ENCODE peak calls at places on chromosome 4, in seven cellular contexts. I is neural progenitor cell, Y is GM12865, L is heart left ventricle, Q is fibroblast of pulmonary artery, V is spleen, F is astrocyte of the spinal cord. A is an unnamed sample.

GRCh38 chr4:142883433-142883832 is 37.3 kb upstream of the INPP4B start:
- DNase-seq in Y (peak), V (no peak), L (no peak), Q (no peak), I (peak), F (peak), A (no peak)

GRCh38 chr4:27293831-27294230 is 433.2 kb downstream of the STIM2 start:
- DNase-seq in Q (no peak), F (no peak), Y (no peak), V (no peak), I (no peak), L (no peak), A (no peak)

GRCh38 chr4:170827562-170828260 is 738.0 kb upstream of the AADAT start:
- DNase-seq in Y (no peak), L (no peak), Q (no peak), F (peak), V (no peak), I (no peak), A (no peak)

GRCh38 chr4:116839826-116840225 is 245.6 kb downstream of the TRAM1L1 start:
- DNase-seq in L (no peak), V (no peak), Q (peak), F (peak), I (no peak), Y (no peak), A (peak)

GRCh38 chr4:167196386-167196785 is 37.9 kb downstream of the SPOCK3 start:
- DNase-seq in I (no peak), L (no peak), F (peak), Q (peak), Y (no peak), V (no peak), A (no peak)

GRCh38 chr4:136864580-136865185 is 667.6 kb downstream of the PCDH18 start:
- DNase-seq in Y (peak), Q (peak), V (no peak), L (no peak), I (peak), F (peak), A (peak)

GRCh38 chr4:88752076-88752463 is 54.4 kb upstream of the NAP1L5 start:
- DNase-seq in I (no peak), Q (no peak), L (no peak), V (no peak), F (no peak), Y (no peak), A (no peak)

GRCh38 chr4:40180356-40180755 is 16.5 kb upstream of the RHOH start:
- DNase-seq in L (no peak), V (no peak), F (peak), Q (peak), I (no peak), Y (no peak), A (peak)

GRCh38 chr4:113639311-113639710 is 122.2 kb downstream of the CAMK2D start:
- DNase-seq in Y (peak), V (no peak), I (no peak), L (no peak), F (no peak), Q (no peak), A (no peak)

GRCh38 chr4:168632246-168632832 is 135.5 kb downstream of the PALLD start:
- DNase-seq in Q (no peak), I (peak), Y (no peak), L (no peak), F (no peak), V (no peak), A (no peak)

GRCh38 chr4:157222764-157223145 is 2.2 kb downstream of the GRIA2 start:
- DNase-seq in Y (no peak), I (no peak), L (no peak), F (no peak), V (peak), Q (no peak), A (no peak)

GRCh38 chr4:105546086-105546485 is 6.3 kb upstream of the ARHGEF38 start:
- DNase-seq in I (no peak), V (no peak), F (no peak), L (no peak), Q (no peak), Y (no peak), A (no peak)

GRCh38 chr4:3291411-3291968 is 1.3 kb upstream of the RGS12 start:
- DNase-seq in Q (no peak), L (no peak), Y (no peak), F (no peak), V (no peak), I (peak), A (no peak)
- TF ChIP-seq CTCF in Q (no peak), L (no peak), Y (no peak), F (no peak), V (no peak), I (no peak), A (no peak)

GRCh38 chr4:90357117-90357710 is 230.0 kb downstream of the CCSER1 start:
- DNase-seq in F (peak), L (no peak), V (no peak), Y (peak), I (peak), Q (peak), A (peak)
- H3K4me3 ChIP-seq in F (no peak), L (no peak), V (no peak), Y (no peak), I (no peak), Q (no peak), A (no peak)

DNA sequence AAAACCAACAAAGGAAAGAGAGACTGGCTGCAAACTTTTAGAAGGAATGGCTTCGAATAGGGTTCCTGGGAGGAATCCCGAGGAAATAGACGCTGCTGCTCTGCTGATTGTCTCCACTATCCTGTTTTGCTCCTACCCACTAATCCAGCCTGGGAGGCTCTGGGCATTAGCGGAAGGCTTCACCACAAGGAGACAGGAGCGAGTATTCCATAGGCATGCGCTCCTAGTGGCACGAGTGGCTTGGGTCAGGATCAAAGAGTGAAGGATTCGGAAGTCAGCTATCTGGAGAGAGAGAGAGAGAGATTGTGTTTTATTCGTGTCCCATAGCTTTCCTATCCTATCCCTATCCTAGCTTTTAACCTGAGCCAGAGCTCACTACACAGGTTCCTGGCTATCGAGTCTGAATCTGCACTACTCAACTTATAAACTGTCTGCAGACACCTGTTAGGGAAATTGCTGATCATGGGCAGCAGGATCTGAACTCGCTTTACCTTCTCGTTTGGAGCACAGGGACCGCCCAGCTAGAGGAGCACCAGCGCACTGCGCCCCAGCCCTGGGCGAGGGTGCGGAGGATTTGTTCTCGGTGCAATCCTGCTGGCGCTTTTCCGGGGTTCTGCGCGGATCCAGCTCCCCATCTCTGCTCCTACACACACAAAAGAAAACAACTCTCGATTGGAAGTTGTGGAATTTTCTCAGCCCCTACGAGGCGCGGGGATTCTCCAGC is 740 bp upstream of the NPY2R start:
- DNase-seq in Q (peak), I (peak), L (no peak), Y (no peak), F (peak), V (no peak), A (peak)
- TF ChIP-seq CTCF in Q (peak), I (peak), L (no peak), Y (no peak), F (peak), V (no peak), A (peak)

GRCh38 chr4:25030283-25031076 is at the start of gene LGI2:
- DNase-seq in L (peak), V (no peak), Q (no peak), I (peak), F (no peak), Y (no peak), A (no peak)
- H3K4me3 ChIP-seq in L (peak), V (peak), Q (peak), I (peak), F (peak), Y (no peak), A (peak)

GRCh38 chr4:8900588-8900987 is 28.9 kb upstream of the HMX1 start:
- DNase-seq in F (no peak), Y (no peak), I (no peak), Q (no peak), L (peak), V (peak), A (no peak)

GRCh38 chr4:8904041-8904501 is 32.4 kb upstream of the HMX1 start:
- DNase-seq in Y (no peak), Q (no peak), V (peak), I (no peak), F (no peak), L (peak), A (no peak)

GRCh38 chr4:8904666-8905065 is 33.0 kb upstream of the HMX1 start:
- DNase-seq in I (no peak), Y (no peak), L (no peak), F (no peak), V (peak), Q (no peak), A (no peak)

GRCh38 chr4:8897768-8898167 is 26.1 kb upstream of the HMX1 start:
- DNase-seq in V (no peak), Q (no peak), F (no peak), I (no peak), L (no peak), Y (no peak), A (no peak)

GRCh38 chr4:8901335-8901734 is 29.7 kb upstream of the HMX1 start:
- DNase-seq in Y (no peak), L (no peak), Q (no peak), I (no peak), F (no peak), V (peak), A (no peak)
- TF ChIP-seq CTCF in Y (no peak), L (no peak), Q (no peak), I (no peak), F (no peak), V (no peak), A (no peak)

GRCh38 chr4:108427946-108428345 is 192.4 kb upstream of the RPL34 start:
- DNase-seq in V (no peak), Y (no peak), I (no peak), F (no peak), L (no peak), Q (no peak), A (no peak)

GRCh38 chr4:108432418-108432817 is 188.0 kb upstream of the RPL34 start:
- DNase-seq in L (no peak), I (no peak), Q (no peak), V (no peak), Y (no peak), F (no peak), A (no peak)

GRCh38 chr4:108430921-108431320 is 189.5 kb upstream of the RPL34 start:
- DNase-seq in F (no peak), V (no peak), I (no peak), L (no peak), Q (no peak), Y (no peak), A (no peak)

GRCh38 chr4:108425988-108426387 is 194.4 kb upstream of the RPL34 start:
- DNase-seq in L (no peak), Y (no peak), I (no peak), F (peak), Q (peak), V (no peak), A (peak)

DNA sequence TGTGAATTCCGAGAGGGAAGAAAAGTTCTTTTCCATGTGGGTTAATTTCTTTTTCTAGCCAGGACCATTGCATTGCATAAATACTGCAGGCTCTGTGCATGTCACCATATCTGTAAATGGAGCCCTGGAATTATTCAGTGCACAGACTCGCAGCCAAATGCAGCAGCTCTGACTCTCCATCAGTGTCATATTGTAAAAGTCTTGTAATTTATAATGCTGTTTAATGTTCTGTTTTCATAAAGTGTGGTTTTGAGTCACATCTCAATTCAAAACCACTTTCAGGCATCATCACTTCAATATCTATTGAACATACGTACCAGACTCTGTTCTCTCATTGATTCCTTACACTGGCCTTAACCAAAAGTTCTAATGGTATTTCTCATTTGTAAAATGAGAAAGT is 193.9 kb upstream of the RPL34 start:
- DNase-seq in V (no peak), L (no peak), Q (no peak), Y (no peak), F (peak), I (no peak), A (no peak)
- H3K4me3 ChIP-seq in V (no peak), L (no peak), Q (no peak), Y (no peak), F (no peak), I (no peak), A (no peak)

GRCh38 chr4:75071241-75071778 is 138.4 kb downstream of the PARM1 start:
- DNase-seq in I (no peak), Q (no peak), L (no peak), V (no peak), F (no peak), Y (no peak), A (no peak)
- TF ChIP-seq CTCF in I (no peak), Q (no peak), L (no peak), V (no peak), F (no peak), Y (no peak), A (no peak)

GRCh38 chr4:126191536-126191935 is 876.8 kb downstream of the FAT4 start:
- DNase-seq in Q (no peak), I (no peak), V (no peak), L (no peak), Y (no peak), F (no peak), A (no peak)
- H3K4me3 ChIP-seq in Q (no peak), I (no peak), V (no peak), L (no peak), Y (no peak), F (no peak), A (no peak)

A was measured in astrocyte of the cerebellum.